ENCODE peak calls at places on chromosomes 12 and 14, in six cellular contexts. F, S, O, X, B and G are unnamed samples. For H3K36me3 and H3K4me1, the result is how much of the 10 kb centered on the place peaks cover.

GRCh38 chr14:104035300-104035699 is 50.2 kb upstream of the ASPG start:
- DNase-seq in X (no peak), F (no peak), O (no peak), S (no peak), B (no peak), G (no peak)

GRCh38 chr12:28795306-28795705 is 353.8 kb upstream of the FAR2 start:
- DNase-seq in S (no peak), O (no peak), B (no peak), X (no peak), F (no peak), G (no peak)

GRCh38 chr12:14949631-14950030 is 11.3 kb upstream of the ERP27 start:
- DNase-seq in O (no peak), F (no peak), S (no peak), B (no peak), X (no peak), G (no peak)

GRCh38 chr12:116853507-116853906 is 27.7 kb downstream of the HRK start:
- DNase-seq in X (no peak), B (no peak), O (no peak), F (no peak), S (no peak), G (no peak)

GRCh38 chr14:73634333-73634833 is 10.4 kb upstream of the DNAL1 start:
- DNase-seq in S (no peak), X (peak), O (peak), F (no peak), B (no peak), G (no peak)

GRCh38 chr12:104588048-104588942 is 131.5 kb downstream of the CHST11 start:
- DNase-seq in O (no peak), S (no peak), X (no peak), B (no peak), F (no peak), G (peak)

GRCh38 chr14:74683406-74683805 is 29.5 kb downstream of the AREL1 start:
- DNase-seq in S (no peak), B (no peak), X (no peak), F (no peak), O (no peak), G (no peak)

GRCh38 chr12:31922341-31923062 is 36.7 kb upstream of the RESF1 start:
- DNase-seq in O (peak), F (no peak), B (no peak), X (no peak), S (no peak), G (no peak)

GRCh38 chr12:105025890-105026289 is 39.8 kb downstream of the NOPCHAP1 start:
- DNase-seq in B (peak), X (no peak), O (no peak), S (peak), F (no peak), G (no peak)

GRCh38 chr14:101179691-101180211 is 276.2 kb upstream of the RTL1 start:
- DNase-seq in X (no peak), O (no peak), B (no peak), F (no peak), S (no peak), G (no peak)

GRCh38 chr14:67396381-67396965 is 15.5 kb downstream of the PLEK2 start:
- DNase-seq in B (no peak), S (no peak), O (peak), X (no peak), F (no peak), G (no peak)

GRCh38 chr14:67397536-67397935 is 14.4 kb downstream of the PLEK2 start:
- DNase-seq in X (no peak), B (no peak), F (no peak), S (no peak), O (no peak), G (no peak)

GRCh38 chr14:67395876-67396189 is 16.1 kb downstream of the PLEK2 start:
- DNase-seq in O (no peak), F (no peak), B (no peak), S (no peak), X (no peak), G (no peak)

GRCh38 chr14:67393689-67394088 is 18.3 kb downstream of the PLEK2 start:
- DNase-seq in B (no peak), X (no peak), S (no peak), O (no peak), F (no peak), G (no peak)

GRCh38 chr14:67395086-67395875 is 16.7 kb downstream of the PLEK2 start:
- DNase-seq in O (no peak), F (no peak), X (no peak), S (no peak), B (no peak), G (no peak)
- H3K36me3 ChIP-seq in O (under half), F (under half), X (under half), S (under half), B (under half), G (under half)

GRCh38 chr14:89921346-89921745 is 33.2 kb downstream of the EFCAB11 start:
- DNase-seq in B (no peak), S (no peak), O (no peak), F (no peak), X (no peak), G (no peak)
- H3K27ac ChIP-seq in B (no peak), S (no peak), O (no peak), F (no peak), X (no peak), G (peak)

GRCh38 chr14:21096889-21097615 is 1.4 kb downstream of the ZNF219 start:
- DNase-seq in S (no peak), B (no peak), O (peak), X (no peak), F (no peak), G (no peak)
- H3K4me1 ChIP-seq in S (under half), B (under half), O (under half), X (half or more), F (under half), G (under half)

DNA sequence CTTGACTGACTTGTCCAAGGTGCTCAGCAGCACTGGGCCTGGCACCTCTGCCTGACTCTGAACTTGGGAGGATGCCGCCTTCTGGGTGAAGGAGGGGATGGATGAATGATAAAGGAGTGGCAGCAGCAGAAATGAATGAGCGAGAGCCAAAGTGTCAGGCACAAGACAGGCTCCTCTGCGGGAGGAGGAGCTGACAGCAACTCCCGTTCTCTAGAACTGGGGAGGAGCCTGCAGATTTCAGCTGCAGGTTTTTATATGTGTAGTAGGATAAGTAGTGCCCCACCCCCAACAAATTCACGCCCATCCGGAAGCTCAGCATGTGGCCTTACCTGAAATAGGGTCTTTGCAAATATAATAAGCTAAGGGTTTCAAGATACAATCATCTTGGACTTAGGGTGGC is 33.1 kb downstream of the SLC8B1 start:
- DNase-seq in X (no peak), O (no peak), F (no peak), S (no peak), B (no peak), G (no peak)
- H3K36me3 ChIP-seq in X (half or more), O (under half), F (under half), S (under half), B (under half), G (under half)

GRCh38 chr12:50249464-50250229 is 33.7 kb downstream of the LIMA1 start:
- DNase-seq in X (no peak), S (no peak), O (peak), F (no peak), B (no peak), G (no peak)
- H3K27ac ChIP-seq in X (no peak), S (peak), O (no peak), F (no peak), B (no peak), G (no peak)

GRCh38 chr14:91410781-91411536 is 6.7 kb downstream of the CCDC88C start:
- DNase-seq in X (no peak), O (no peak), S (no peak), F (no peak), B (no peak), G (no peak)

GRCh38 chr14:91414475-91415342 is 2.9 kb downstream of the CCDC88C start:
- DNase-seq in S (no peak), B (no peak), O (peak), X (no peak), F (no peak), G (no peak)

GRCh38 chr14:91415794-91416743 is 1.6 kb downstream of the CCDC88C start:
- DNase-seq in F (no peak), S (no peak), O (peak), B (no peak), X (no peak), G (no peak)

GRCh38 chr14:91412939-91413338 is 4.7 kb downstream of the CCDC88C start:
- DNase-seq in O (no peak), X (no peak), F (no peak), S (no peak), B (no peak), G (no peak)

DNA sequence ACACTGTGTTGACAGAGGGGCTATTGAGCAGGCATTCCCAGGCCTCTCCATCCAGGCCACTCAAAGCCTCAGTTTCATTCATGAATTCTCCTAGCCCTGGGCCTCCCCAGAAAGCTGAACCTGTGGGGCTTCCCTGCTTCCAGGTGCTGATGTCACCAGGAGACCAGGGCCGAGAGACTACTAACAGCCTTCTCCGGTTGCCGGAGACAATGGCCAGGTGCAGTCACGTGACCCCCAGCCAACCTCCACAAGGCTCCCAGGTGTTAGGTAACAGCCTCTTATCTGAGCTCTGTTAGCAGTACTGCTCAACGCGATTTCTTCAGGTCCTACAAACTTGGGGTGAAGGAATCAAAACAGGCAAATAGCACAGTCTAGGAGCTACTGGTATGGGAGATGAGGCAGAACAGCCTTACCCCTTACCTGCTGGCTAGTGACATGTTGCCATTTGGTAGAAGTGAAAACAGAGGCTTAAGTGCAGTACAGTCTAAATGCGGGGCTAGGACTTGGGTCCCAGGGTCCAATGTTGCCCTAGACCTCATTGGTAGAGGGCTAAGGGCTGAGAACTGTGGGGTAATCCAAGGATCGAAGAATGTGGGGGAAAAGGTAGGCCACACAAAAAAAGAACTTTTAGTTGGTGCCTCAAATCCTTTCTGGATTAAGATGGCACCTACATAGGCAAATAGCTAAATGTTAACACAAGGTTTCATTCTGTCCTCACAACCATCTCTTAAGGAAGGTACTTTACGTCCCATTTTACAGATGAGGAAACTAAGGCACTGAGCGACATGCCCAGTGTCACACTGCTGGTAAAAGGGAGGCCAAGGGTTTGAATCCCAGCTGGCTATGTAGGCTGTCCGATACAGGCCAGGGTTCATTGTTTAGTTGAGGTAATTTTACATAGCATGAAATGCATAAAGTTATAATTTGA is 3.8 kb downstream of the CCDC88C start:
- DNase-seq in X (no peak), F (no peak), B (no peak), S (no peak), O (peak), G (no peak)
- H3K4me1 ChIP-seq in X (under half), F (under half), B (under half), S (under half), O (under half), G (under half)

GRCh38 chr12:102050660-102051430 is 10.9 kb downstream of the WASHC3 start:
- DNase-seq in F (no peak), O (no peak), B (no peak), S (no peak), X (no peak), G (no peak)

GRCh38 chr12:102054345-102054744 is 7.4 kb downstream of the WASHC3 start:
- DNase-seq in B (no peak), S (no peak), X (no peak), F (no peak), O (no peak), G (no peak)

GRCh38 chr12:102052192-102053061 is 9.4 kb downstream of the WASHC3 start:
- DNase-seq in B (no peak), O (peak), F (peak), X (no peak), S (no peak), G (no peak)

GRCh38 chr12:102051431-102051965 is 10.3 kb downstream of the WASHC3 start:
- DNase-seq in X (no peak), S (no peak), O (no peak), B (no peak), F (no peak), G (no peak)

DNA sequence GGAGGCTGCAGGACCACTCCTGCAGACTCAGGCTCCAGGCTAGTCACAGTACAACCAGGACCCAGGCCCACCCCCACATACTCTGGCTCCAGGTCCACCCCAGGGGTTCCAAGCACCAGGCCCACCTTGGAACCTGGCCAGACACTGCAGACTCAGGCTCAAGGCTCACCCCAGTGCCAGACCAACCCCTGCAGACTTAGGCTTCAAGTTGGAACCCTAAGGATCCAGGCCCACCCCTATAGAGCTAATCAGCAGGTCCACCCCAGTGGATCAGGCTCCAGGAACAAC is 8.8 kb downstream of the WASHC3 start:
- DNase-seq in S (no peak), B (no peak), F (no peak), O (no peak), X (no peak), G (no peak)
- H3K36me3 ChIP-seq in S (under half), B (under half), F (under half), O (under half), X (half or more), G (under half)

GRCh38 chr12:66549050-66549389 is 129.9 kb downstream of the GRIP1 start:
- DNase-seq in X (no peak), F (no peak), B (no peak), S (no peak), O (no peak), G (no peak)

GRCh38 chr12:66552753-66553152 is 126.1 kb downstream of the GRIP1 start:
- DNase-seq in O (no peak), X (no peak), B (no peak), S (no peak), F (no peak), G (no peak)

GRCh38 chr12:66550626-66551025 is 128.2 kb downstream of the GRIP1 start:
- DNase-seq in X (no peak), F (no peak), B (no peak), O (no peak), S (no peak), G (no peak)

GRCh38 chr12:66548338-66549049 is 130.4 kb downstream of the GRIP1 start:
- DNase-seq in X (no peak), F (no peak), O (peak), S (no peak), B (no peak), G (no peak)
- H3K27ac ChIP-seq in X (no peak), F (no peak), O (no peak), S (no peak), B (no peak), G (no peak)

GRCh38 chr14:68978550-68978911 is 571 bp downstream of the ACTN1 start:
- DNase-seq in S (peak), X (peak), F (peak), O (peak), B (peak), G (no peak)
- H3K4me1 ChIP-seq in S (under half), X (half or more), F (under half), O (under half), B (under half), G (half or more)

GRCh38 chr14:91317381-91318313 is 73.1 kb upstream of the GPR68 start:
- DNase-seq in F (peak), S (peak), B (no peak), O (no peak), X (peak), G (no peak)
- H3K36me3 ChIP-seq in F (under half), S (under half), B (under half), O (under half), X (under half), G (under half)